ENCODE peak calls at places on chromosomes 2 and 18, in ten cellular contexts. R, E, Z, I, O, K, Y, M, P and F are unnamed samples.

GRCh38 chr2:116692988-116693387 is 1121.5 kb upstream of the DDX18 start:
- DNase-seq in K (no peak), Z (no peak), R (no peak), E (no peak), I (no peak), M (no peak), P (no peak), O (no peak), Y (no peak), F (no peak)

GRCh38 chr2:72757177-72757775 is 68.6 kb downstream of the EXOC6B start:
- DNase-seq in E (no peak), Y (no peak), R (no peak), Z (no peak), O (peak; percentile 45), M (peak; percentile 93), K (no peak), I (no peak), P (no peak), F (no peak)

GRCh38 chr18:54946149-54946581 is 13.1 kb downstream of the CCDC68 start:
- DNase-seq in P (no peak), O (no peak), I (no peak), M (peak; percentile 8), E (peak; percentile 23), Z (no peak), K (no peak), R (no peak), Y (no peak), F (no peak)

GRCh38 chr2:146982393-146982846 is 862.4 kb upstream of the ACVR2A start:
- DNase-seq in R (no peak), K (no peak), I (peak; percentile 60), M (no peak), Z (no peak), E (no peak), P (no peak), Y (peak; percentile 13), O (no peak), F (no peak)

GRCh38 chr2:48738806-48739205 is 16.7 kb downstream of the LHCGR start:
- DNase-seq in O (no peak), Z (no peak), M (no peak), E (no peak), K (no peak), R (no peak), I (no peak), Y (no peak), P (no peak), F (no peak)

GRCh38 chr2:59449264-59449663 is 1104.2 kb downstream of the BCL11A start:
- DNase-seq in R (peak; percentile 25), I (no peak), O (no peak), K (no peak), E (no peak), Z (no peak), Y (no peak), P (no peak), M (no peak), F (no peak)

GRCh38 chr2:7034313-7034712 is 117.1 kb downstream of the RNF144A start:
- DNase-seq in Z (no peak), M (peak; percentile 41), R (peak; percentile 56), O (peak; percentile 70), I (no peak), E (no peak), Y (no peak), P (no peak), K (no peak), F (no peak)

GRCh38 chr2:38697116-38697840 is 31.4 kb downstream of the GALM start:
- DNase-seq in M (no peak), Y (no peak), E (no peak), P (peak; percentile 46), O (no peak), Z (no peak), R (no peak), I (no peak), K (no peak), F (no peak)

GRCh38 chr2:212237350-212238095 is 301.1 kb downstream of the ERBB4 start:
- DNase-seq in R (peak; percentile 38), Z (no peak), K (no peak), M (peak; percentile 53), P (no peak), E (no peak), I (no peak), O (no peak), Y (no peak), F (no peak)

GRCh38 chr2:109079590-109079989 is 49.4 kb upstream of the SH3RF3 start:
- DNase-seq in M (no peak), Y (no peak), O (no peak), R (no peak), E (no peak), I (no peak), K (no peak), Z (no peak), P (no peak), F (no peak)

GRCh38 chr2:242038166-242038927 is 168.8 kb downstream of the RTP5 start:
- DNase-seq in Z (no peak), M (no peak), O (no peak), Y (no peak), P (no peak), K (no peak), R (no peak), I (no peak), E (no peak), F (no peak)

GRCh38 chr2:135688978-135689377 is 52.7 kb upstream of the UBXN4 start:
- DNase-seq in P (no peak), I (no peak), E (no peak), K (no peak), M (no peak), Z (no peak), Y (no peak), R (no peak), O (no peak), F (no peak)

GRCh38 chr2:12619975-12620374 is 96.8 kb upstream of the TRIB2 start:
- DNase-seq in P (no peak), Y (peak; percentile 59), Z (no peak), K (peak; percentile 79), M (no peak), R (no peak), E (no peak), I (peak; percentile 39), O (no peak), F (no peak)

GRCh38 chr2:109266511-109266910 is 137.5 kb downstream of the SH3RF3 start:
- DNase-seq in M (no peak), R (peak; percentile 50), K (no peak), P (no peak), Z (no peak), Y (no peak), E (no peak), O (no peak), I (no peak), F (no peak)

GRCh38 chr2:223944166-223944703 is 900 bp downstream of the WDFY1 start:
- DNase-seq in R (peak; percentile 42), K (no peak), E (peak; percentile 28), M (peak; percentile 67), I (no peak), O (peak; percentile 79), P (peak; percentile 23), Z (peak; percentile 44), Y (no peak), F (no peak)

DNA sequence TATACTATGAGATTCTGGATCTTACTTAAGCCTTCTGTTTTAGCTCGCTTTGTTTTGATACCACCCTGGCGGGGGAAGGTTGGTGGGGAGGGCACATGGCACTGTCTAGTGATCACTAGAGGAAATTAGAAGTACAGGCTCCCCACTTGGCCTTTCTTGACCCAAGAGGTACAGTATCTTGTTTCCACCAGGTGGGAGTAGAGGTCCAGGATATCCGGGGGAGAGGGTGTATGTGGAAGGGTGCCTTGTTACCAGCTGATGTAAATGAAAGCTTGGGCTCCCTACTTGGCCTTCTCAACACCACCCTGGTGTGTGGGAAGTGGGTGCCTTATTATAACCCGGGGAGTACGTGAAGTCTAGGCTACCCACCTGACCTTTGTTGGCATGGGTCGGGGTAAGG is 7.5 kb downstream of the GALNT1 start:
- DNase-seq in M (peak; percentile 17), E (no peak), P (peak; percentile 20), Z (peak; percentile 21), K (no peak), I (no peak), R (peak; percentile 19), Y (no peak), O (no peak), F (no peak)
- TF ChIP-seq CTCF in M (no peak), E (peak; percentile 17), P (peak; percentile 37), Z (no peak), K (no peak), I (no peak), R (no peak), Y (no peak), O (no peak), F (no peak)

DNA sequence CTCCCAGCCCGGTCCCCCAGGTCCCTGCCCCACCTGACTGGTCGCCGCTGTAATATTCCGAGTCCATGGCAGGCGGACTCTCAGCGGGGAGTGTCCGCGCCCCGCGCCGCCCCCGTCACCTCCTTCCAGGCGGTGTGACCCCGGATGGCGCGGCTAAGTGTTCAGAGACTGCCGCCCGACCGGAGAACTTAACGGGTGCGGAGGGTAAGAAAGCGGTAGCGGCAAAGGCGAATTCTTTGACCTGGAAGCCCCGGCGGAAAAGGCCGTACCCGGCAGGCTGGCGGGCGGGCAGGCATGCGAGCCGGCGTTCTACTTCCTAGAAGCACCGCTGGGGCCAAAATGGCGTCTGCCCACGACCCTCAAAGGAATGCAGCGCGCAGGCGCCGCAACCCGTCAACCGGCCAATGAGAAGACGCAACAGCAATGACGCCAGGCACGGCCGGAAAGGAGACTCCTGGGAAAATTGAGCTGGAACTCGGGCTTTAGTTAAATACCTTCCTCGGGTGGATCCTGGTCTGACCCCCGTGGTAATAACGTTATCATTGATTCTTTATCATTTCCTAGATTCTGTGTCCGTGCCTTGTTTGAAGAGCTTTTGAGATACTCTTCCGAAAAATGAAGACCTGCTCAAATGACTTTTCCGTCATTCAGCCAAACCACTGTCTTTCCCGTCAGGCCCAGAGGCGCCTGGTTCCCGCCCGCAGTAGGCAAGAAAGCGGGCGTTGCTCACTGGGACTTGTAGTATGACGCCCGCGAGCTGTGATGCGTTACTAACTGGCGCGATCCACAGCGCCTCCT is at the start of gene IWS1:
- DNase-seq in O (peak; percentile 94), E (peak; percentile 94), Z (peak; percentile 85), Y (peak; percentile 90), R (peak; percentile 95), M (peak; percentile 99), I (peak; percentile 94), P (peak; percentile 90), K (peak; percentile 78), F (peak; percentile 80)
- TF ChIP-seq CTCF in O (no peak), E (peak; percentile 59), Z (no peak), Y (peak; percentile 22), R (no peak), M (peak; percentile 22), I (peak; percentile 55), P (no peak), K (peak; percentile 22), F (no peak)

GRCh38 chr2:53040536-53041229 is 726.9 kb upstream of the CHAC2 start:
- DNase-seq in R (no peak), I (no peak), O (no peak), P (no peak), Z (no peak), Y (no peak), M (no peak), E (no peak), K (no peak), F (no peak)
- TF ChIP-seq CTCF in R (no peak), I (no peak), O (peak; percentile 45), P (no peak), Z (no peak), Y (peak; percentile 38), M (peak; percentile 6), E (no peak), K (no peak), F (no peak)

DNA sequence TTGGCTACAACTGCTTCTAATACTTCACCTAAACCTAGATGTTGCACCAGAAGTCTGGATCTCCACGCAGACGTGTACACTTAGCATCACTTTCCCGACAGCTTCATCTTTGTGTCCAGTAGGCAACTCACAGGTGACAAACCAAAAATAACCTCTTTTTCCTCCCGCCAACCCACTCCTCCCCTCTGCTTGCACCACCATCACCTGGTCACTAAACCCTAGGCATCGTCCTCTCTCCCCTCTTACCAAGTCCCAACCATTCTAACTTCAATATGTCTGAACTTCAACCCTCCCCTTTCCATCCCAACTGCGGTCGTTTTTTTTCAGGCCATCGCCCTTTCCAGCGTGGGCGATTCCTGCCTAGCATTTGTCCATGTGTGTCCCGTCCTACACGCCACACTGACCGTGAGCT is 413 bp upstream of the CHMP3 start:
- DNase-seq in I (no peak), M (no peak), E (no peak), P (no peak), O (no peak), Z (no peak), K (no peak), Y (no peak), R (no peak), F (no peak)
- TF ChIP-seq CTCF in I (no peak), M (no peak), E (no peak), P (no peak), O (no peak), Z (no peak), K (no peak), Y (no peak), R (no peak), F (no peak)